ENCODE peak calls at places on chromosomes 5 and 9, in seven cellular contexts. T, I, C, A, F, D and X are unnamed samples.

GRCh38 chr9:110583237-110583636 is 3.7 kb upstream of the SVEP1 start:
- DNase-seq in T (no peak), I (peak), C (no peak), A (peak), F (peak), D (no peak), X (no peak)

GRCh38 chr9:107650321-107650720 is 160.8 kb upstream of the KLF4 start:
- DNase-seq in T (no peak), I (no peak), C (no peak), A (no peak), F (peak), D (no peak), X (no peak)

GRCh38 chr9:76884823-76885222 is 21.1 kb downstream of the PRUNE2 start:
- DNase-seq in T (no peak), I (no peak), C (no peak), A (no peak), F (no peak), D (no peak), X (no peak)

GRCh38 chr5:146815423-146815822 is 63.1 kb downstream of the PPP2R2B start:
- DNase-seq in T (no peak), I (no peak), C (no peak), A (no peak), F (no peak), D (no peak), X (no peak)

GRCh38 chr5:62284946-62285891 is 20.8 kb upstream of the KIF2A start:
- DNase-seq in T (no peak), I (no peak), C (no peak), A (no peak), F (no peak), D (no peak), X (no peak)

GRCh38 chr9:109781541-109782197 is 1.7 kb downstream of the PALM2AKAP2 start:
- DNase-seq in T (no peak), I (no peak), C (no peak), A (no peak), F (peak), D (no peak), X (no peak)

GRCh38 chr5:68021958-68022357 is 193.6 kb upstream of the PIK3R1 start:
- DNase-seq in T (no peak), I (no peak), C (no peak), A (no peak), F (no peak), D (no peak), X (no peak)

GRCh38 chr9:79946718-79947117 is 375.0 kb downstream of the TLE4 start:
- DNase-seq in T (no peak), I (no peak), C (no peak), A (no peak), F (no peak), D (no peak), X (no peak)

GRCh38 chr9:105330201-105330600 is 85.8 kb downstream of the SLC44A1 start:
- DNase-seq in T (no peak), I (peak), C (no peak), A (no peak), F (no peak), D (no peak), X (no peak)

GRCh38 chr5:43315262-43315661 is 2.0 kb upstream of the HMGCS1 start:
- DNase-seq in T (no peak), I (peak), C (no peak), A (no peak), F (peak), D (peak), X (no peak)

GRCh38 chr5:59835782-59836181 is 57.7 kb downstream of the PDE4D start:
- DNase-seq in T (no peak), I (no peak), C (no peak), A (no peak), F (no peak), D (no peak), X (no peak)

GRCh38 chr5:53884844-53885243 is 324.4 kb downstream of the NDUFS4 start:
- DNase-seq in T (no peak), I (no peak), C (no peak), A (no peak), F (no peak), D (peak), X (no peak)

GRCh38 chr5:95856501-95856981 is 34.0 kb upstream of the GLRX start:
- DNase-seq in T (no peak), I (no peak), C (peak), A (no peak), F (no peak), D (no peak), X (no peak)